ENCODE peak calls at places on chromosomes 4 and X, in ten cellular contexts. S is Calu3; E is prostate gland; Y is left cardiac atrium; U is fibroblast of pulmonary artery; Z is RWPE1; H is fibroblast of mammary gland; P is tibial nerve; M is CD8-positive, alpha-beta T cell; X is activated CD8-positive, alpha-beta T cell treated with anti-CD3 and anti-CD28 coated beads, Interleukin-2, amount 10 ng/mL, durations not matched to agents 7 days and 5 days. G is an unnamed sample.

GRCh38 chr4:30722916-30723270 is 2.7 kb downstream of the PCDH7 start:
- DNase-seq in P (no peak), U (no peak), M (no peak), Z (no peak), E (no peak), Y (no peak), H (no peak), X (no peak), S (no peak), G (no peak)

GRCh38 chr4:17557880-17558279 is 19.1 kb upstream of the LAP3 start:
- DNase-seq in Y (no peak), E (no peak), X (no peak), Z (no peak), U (no peak), P (no peak), M (no peak), H (peak; percentile 44), S (no peak), G (no peak)

GRCh38 chrX:88135735-88136134 is 611.3 kb upstream of the CPXCR1 start:
- DNase-seq in E (no peak), H (peak; percentile 1), Z (peak; percentile 1), M (no peak), U (peak; percentile 1), S (no peak), P (no peak), Y (no peak), X (no peak), G (no peak)

GRCh38 chr4:119725688-119726330 is 97.2 kb upstream of the PDE5A start:
- DNase-seq in H (no peak), S (peak; percentile 5), M (no peak), Z (no peak), E (no peak), X (no peak), P (no peak), U (no peak), Y (no peak), G (no peak)

GRCh38 chr4:157221895-157222763 is 1.6 kb downstream of the GRIA2 start:
- DNase-seq in U (no peak), X (no peak), E (no peak), Y (peak; percentile 17), M (no peak), S (no peak), Z (no peak), P (no peak), H (no peak), G (no peak)

GRCh38 chrX:138740361-138740760 is 28.8 kb upstream of the FGF13 start:
- DNase-seq in M (no peak), E (no peak), Y (no peak), S (no peak), P (no peak), H (no peak), X (no peak), Z (no peak), U (no peak), G (no peak)

GRCh38 chrX:50838820-50839600 is 25.0 kb upstream of the SHROOM4 start:
- DNase-seq in Z (no peak), E (no peak), S (peak; percentile 52), P (no peak), Y (no peak), H (peak; percentile 13), U (peak; percentile 57), M (no peak), X (no peak), G (no peak)

GRCh38 chr4:151934766-151935165 is 174.0 kb upstream of the GATB start:
- DNase-seq in E (no peak), S (no peak), Z (no peak), U (no peak), X (no peak), M (no peak), P (no peak), Y (no peak), H (peak; percentile 55), G (no peak)

GRCh38 chr4:26885912-26886274 is 25.3 kb downstream of the STIM2 start:
- DNase-seq in Y (no peak), P (no peak), M (no peak), E (peak; percentile 51), U (no peak), Z (no peak), H (no peak), X (peak; percentile 70), S (no peak), G (no peak)

GRCh38 chrX:38154818-38155217 is 65.9 kb downstream of the SRPX start:
- DNase-seq in U (no peak), E (no peak), Y (no peak), P (no peak), Z (no peak), S (no peak), H (peak; percentile 26), M (no peak), X (no peak), G (no peak)

GRCh38 chr4:25637581-25638220 is 17.9 kb upstream of the SLC34A2 start:
- DNase-seq in H (no peak), Z (no peak), U (no peak), E (no peak), X (no peak), M (no peak), S (no peak), Y (no peak), P (no peak), G (no peak)

GRCh38 chrX:5617666-5618065 is 611.0 kb downstream of the NLGN4X start:
- DNase-seq in M (no peak), P (no peak), Z (no peak), Y (no peak), E (no peak), H (no peak), X (no peak), S (no peak), U (no peak), G (no peak)

GRCh38 chr4:16663722-16664121 is 234.7 kb downstream of the LDB2 start:
- DNase-seq in E (no peak), H (peak; percentile 41), M (no peak), Z (no peak), U (peak; percentile 46), S (no peak), P (no peak), X (no peak), Y (no peak), G (no peak)

GRCh38 chr4:44351069-44351468 is 97.5 kb downstream of the KCTD8 start:
- DNase-seq in U (peak; percentile 42), E (no peak), H (no peak), M (no peak), P (no peak), Y (no peak), S (no peak), Z (no peak), X (no peak), G (no peak)

GRCh38 chr4:129362685-129363274 is 266.8 kb downstream of the C4orf33 start:
- DNase-seq in Z (peak; percentile 46), P (peak; percentile 45), U (peak; percentile 85), Y (peak; percentile 52), H (peak; percentile 80), M (peak; percentile 30), E (peak; percentile 45), S (peak; percentile 56), X (peak; percentile 65), G (peak; percentile 53)

GRCh38 chrX:24149346-24150050 is at the start of gene ZFX:
- DNase-seq in Y (peak; percentile 77), M (peak; percentile 57), S (peak; percentile 65), H (peak; percentile 57), U (peak; percentile 59), P (peak; percentile 14), E (peak; percentile 9), Z (no peak), X (peak; percentile 72), G (no peak)

GRCh38 chrX:68114573-68115199 is 318.6 kb downstream of the OPHN1 start:
- DNase-seq in U (peak; percentile 8), S (peak; percentile 57), P (no peak), H (peak; percentile 43), X (no peak), Z (peak; percentile 6), M (no peak), Y (no peak), E (no peak), G (no peak)

GRCh38 chr4:13484749-13485345 is 707 bp upstream of the RAB28 start:
- DNase-seq in H (peak; percentile 45), U (peak; percentile 62), Z (no peak), X (no peak), P (no peak), M (no peak), E (no peak), Y (no peak), S (no peak), G (no peak)

GRCh38 chr4:65175585-65175984 is 494.7 kb downstream of the EPHA5 start:
- DNase-seq in P (no peak), M (no peak), H (no peak), Y (no peak), U (no peak), Z (no peak), E (no peak), X (no peak), S (no peak), G (no peak)

GRCh38 chr4:141999446-142000143 is 363.2 kb downstream of the IL15 start:
- DNase-seq in S (no peak), M (no peak), X (no peak), P (no peak), E (no peak), U (no peak), H (no peak), Y (no peak), Z (no peak), G (no peak)

GRCh38 chr4:17688011-17688441 is 73.6 kb downstream of the MED28 start:
- DNase-seq in Y (no peak), U (no peak), Z (no peak), P (no peak), M (no peak), E (no peak), X (no peak), H (no peak), S (no peak), G (no peak)

GRCh38 chr4:4394644-4395043 is 7.7 kb downstream of the NSG1 start:
- DNase-seq in M (no peak), P (no peak), U (peak; percentile 87), E (peak; percentile 22), H (peak; percentile 10), Y (no peak), S (no peak), Z (no peak), X (no peak), G (no peak)

G was measured in HTR-8/SVneo.